ENCODE peak calls at places on chromosome 7, in ten cellular contexts. Q is ascending aorta, V is heart left ventricle, M is prostate gland, W is pancreas, J is PC-9, B is fibroblast of lung, G is HL-60, I is ovary, Z is RWPE1. X is an unnamed sample.
A peak's percentile ranks its signal among the peaks of the same experiment; 100 is the strongest.

GRCh38 chr7:12923971-12924370 is 236.5 kb downstream of the ARL4A start:
- DNase-seq in G (no peak), Z (peak; percentile 75), J (peak; percentile 37), W (no peak), V (no peak), I (no peak), Q (no peak), M (no peak), B (peak; percentile 35), X (peak; percentile 50)

GRCh38 chr7:141268614-141269013 is 194.8 kb downstream of the TMEM178B start:
- DNase-seq in I (no peak), M (no peak), G (no peak), J (no peak), B (no peak), Z (no peak), V (no peak), Q (no peak), W (no peak), X (no peak)

GRCh38 chr7:37273891-37274290 is 174.8 kb downstream of the ELMO1 start:
- DNase-seq in G (no peak), Z (no peak), M (no peak), J (no peak), Q (no peak), W (no peak), B (no peak), V (no peak), I (no peak), X (no peak)

GRCh38 chr7:149753370-149754233 is 19.8 kb downstream of the ZNF467 start:
- DNase-seq in V (no peak), G (no peak), J (peak; percentile 66), M (no peak), Q (no peak), I (no peak), Z (no peak), W (peak; percentile 48), B (peak; percentile 34), X (no peak)

GRCh38 chr7:26531926-26532325 is 240.3 kb downstream of the SNX10 start:
- DNase-seq in M (no peak), W (no peak), Z (no peak), G (no peak), I (no peak), B (no peak), J (no peak), Q (no peak), V (no peak), X (no peak)

GRCh38 chr7:70586822-70587221 is 545.1 kb upstream of the GALNT17 start:
- DNase-seq in Z (no peak), B (no peak), V (no peak), W (no peak), G (no peak), M (no peak), Q (no peak), I (no peak), J (no peak), X (no peak)

GRCh38 chr7:52569151-52569550 is 466.3 kb upstream of the POM121L12 start:
- DNase-seq in J (no peak), W (no peak), Z (no peak), B (no peak), V (no peak), Q (no peak), I (no peak), G (no peak), M (no peak), X (no peak)

GRCh38 chr7:91657386-91658120 is 222.9 kb downstream of the MTERF1 start:
- DNase-seq in M (no peak), V (no peak), W (no peak), G (no peak), B (peak; percentile 66), I (no peak), Q (no peak), Z (peak; percentile 49), J (peak; percentile 37), X (no peak)

GRCh38 chr7:69735582-69735981 is 137.3 kb downstream of the AUTS2 start:
- DNase-seq in Z (no peak), M (no peak), G (no peak), J (no peak), V (no peak), I (no peak), W (no peak), B (no peak), Q (no peak), X (no peak)

GRCh38 chr7:90230834-90231233 is 14.1 kb upstream of the CFAP69 start:
- DNase-seq in B (no peak), Q (no peak), W (no peak), I (no peak), G (no peak), V (no peak), M (no peak), Z (no peak), J (no peak), X (no peak)

GRCh38 chr7:52777423-52777822 is 258.0 kb upstream of the POM121L12 start:
- DNase-seq in B (no peak), M (no peak), W (no peak), I (no peak), G (no peak), V (no peak), J (no peak), Q (no peak), Z (no peak), X (no peak)

GRCh38 chr7:26200113-26200443 is 468 bp downstream of the HNRNPA2B1 start:
- DNase-seq in V (peak; percentile 69), Z (peak; percentile 45), G (no peak), J (peak; percentile 59), W (peak; percentile 78), Q (no peak), B (no peak), I (peak; percentile 74), M (peak; percentile 62), X (no peak)

GRCh38 chr7:41003031-41003925 is 699.6 kb downstream of the INHBA start:
- DNase-seq in J (peak; percentile 59), G (peak; percentile 22), Z (peak; percentile 30), Q (no peak), V (no peak), B (peak; percentile 51), I (no peak), M (peak; percentile 18), W (no peak), X (no peak)

GRCh38 chr7:2952316-2952715 is 91.4 kb downstream of the CARD11 start:
- DNase-seq in V (no peak), Q (no peak), B (no peak), M (no peak), I (no peak), G (no peak), J (no peak), Z (no peak), W (no peak), X (no peak)

GRCh38 chr7:137434530-137434929 is 91.0 kb upstream of the PTN start:
- DNase-seq in Q (no peak), J (no peak), B (no peak), M (no peak), G (no peak), V (no peak), Z (no peak), I (no peak), W (no peak), X (no peak)
- H3K27ac ChIP-seq in Q (no peak overlapping the region), J (no peak overlapping the region), B (no peak overlapping the region), M (no peak overlapping the region), G (no peak overlapping the region), V (no peak overlapping the region), Z (no peak overlapping the region), I (no peak overlapping the region), W (no peak overlapping the region), X (no peak overlapping the region)

GRCh38 chr7:28890137-28890536 is 68.0 kb downstream of the TRIL start:
- DNase-seq in W (no peak), V (no peak), J (peak; percentile 1), Q (no peak), G (no peak), Z (no peak), I (no peak), M (no peak), B (no peak), X (no peak)
- H3K27ac ChIP-seq in W (no peak overlapping the region), V (no peak overlapping the region), J (no peak overlapping the region), Q (no peak overlapping the region), G (no peak overlapping the region), Z (no peak overlapping the region), I (no peak overlapping the region), M (no peak overlapping the region), B (no peak overlapping the region), X (no peak overlapping the region)

GRCh38 chr7:115005942-115006341 is 84.0 kb downstream of the MDFIC start:
- DNase-seq in G (no peak), Q (no peak), Z (no peak), M (no peak), V (no peak), J (no peak), W (no peak), B (no peak), I (no peak), X (no peak)

GRCh38 chr7:115009139-115009538 is 87.2 kb downstream of the MDFIC start:
- DNase-seq in J (no peak), I (no peak), V (no peak), W (no peak), B (no peak), Q (no peak), Z (no peak), M (no peak), G (no peak), X (no peak)

GRCh38 chr7:115008465-115009114 is 86.7 kb downstream of the MDFIC start:
- DNase-seq in W (peak; percentile 44), Z (no peak), M (no peak), J (no peak), B (peak; percentile 82), V (peak; percentile 82), G (no peak), I (peak; percentile 80), Q (no peak), X (no peak)

GRCh38 chr7:115009736-115010435 is 88.0 kb downstream of the MDFIC start:
- DNase-seq in G (no peak), I (peak; percentile 47), J (no peak), Q (no peak), W (peak; percentile 17), M (no peak), V (no peak), Z (no peak), B (peak; percentile 92), X (no peak)

DNA sequence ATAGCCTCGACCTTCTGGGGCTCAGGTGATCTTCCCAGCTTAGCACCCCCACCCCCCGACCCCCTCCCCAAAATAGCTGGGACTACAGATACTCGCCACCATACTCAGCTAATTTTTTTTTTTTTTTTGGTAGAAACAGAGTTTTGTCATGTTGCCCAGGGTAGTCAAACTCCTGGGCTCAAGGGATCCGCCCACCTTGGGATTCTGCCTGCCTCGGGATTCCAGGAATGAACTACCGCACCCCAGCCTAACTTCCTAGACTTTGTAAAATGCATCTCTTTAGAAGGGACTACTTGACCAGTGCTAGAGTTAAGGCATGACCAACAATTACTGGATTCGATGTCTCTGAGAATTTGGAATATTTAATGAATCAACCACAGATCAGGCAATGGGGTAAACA is 85.9 kb downstream of the MDFIC start:
- DNase-seq in Z (no peak), W (no peak), M (no peak), I (no peak), J (no peak), B (no peak), Q (no peak), V (no peak), G (no peak), X (no peak)
- H3K27ac ChIP-seq in Z (no peak overlapping the region), W (no peak overlapping the region), M (no peak overlapping the region), I (no peak overlapping the region), J (no peak overlapping the region), B (no peak overlapping the region), Q (no peak overlapping the region), V (peak overlapping the region; percentile 5), G (no peak overlapping the region), X (no peak overlapping the region)

DNA sequence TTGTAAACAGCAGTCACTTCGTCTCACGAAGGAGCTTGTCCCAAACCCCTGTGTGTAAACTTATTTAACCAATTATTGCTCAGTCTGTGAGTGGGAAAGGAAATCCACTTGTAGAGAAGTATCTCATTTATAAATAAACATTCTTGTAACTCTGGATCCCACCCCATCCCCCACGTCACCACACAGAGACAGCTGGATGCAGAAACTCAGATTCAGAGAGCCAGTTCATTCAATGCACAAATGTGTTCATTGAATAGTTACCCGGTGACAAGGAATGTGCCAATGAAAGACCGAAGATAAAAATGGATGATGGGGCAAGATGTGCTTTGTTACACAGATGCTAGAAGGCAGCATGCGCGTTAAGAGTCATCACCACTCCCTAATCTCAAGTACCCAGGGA is 8.3 kb upstream of the OCM start:
- DNase-seq in W (no peak), G (no peak), M (no peak), Z (no peak), B (peak; percentile 20), I (no peak), J (no peak), V (no peak), Q (no peak), X (no peak)
- H3K27ac ChIP-seq in W (no peak overlapping the region), G (no peak overlapping the region), M (no peak overlapping the region), Z (no peak overlapping the region), B (no peak overlapping the region), I (no peak overlapping the region), J (no peak overlapping the region), V (no peak overlapping the region), Q (no peak overlapping the region), X (no peak overlapping the region)

X was measured in epithelial cell of prostate.